ENCODE peak calls at places on chromosomes 4 and X, in six cellular contexts. One of them, this sample, is unnamed.

GRCh38 chr4:168995537-168996295 is 14.3 kb downstream of the CBR4 start:
- DNase-seq in nephron progenitor cell: no peak
- DNase-seq in mammary epithelial cell: peak; percentile 19
- DNase-seq in GM13976: no peak
- DNase-seq in neural crest cell: no peak
- DNase-seq in activated B cell treated with CpG ODN at 0.5 μM for 24 hours: no peak
- DNase-seq in this sample: no peak

GRCh38 chrX:140299411-140299810 is 205.5 kb downstream of the SOX3 start:
- DNase-seq in nephron progenitor cell: no peak
- DNase-seq in mammary epithelial cell: no peak
- DNase-seq in GM13976: no peak
- DNase-seq in neural crest cell: no peak
- DNase-seq in activated B cell treated with CpG ODN at 0.5 μM for 24 hours: no peak
- DNase-seq in this sample: no peak

GRCh38 chr4:114386637-114387233 is 211.9 kb upstream of the UGT8 start:
- DNase-seq in nephron progenitor cell: peak; percentile 7
- DNase-seq in mammary epithelial cell: no peak
- DNase-seq in GM13976: peak; percentile 24
- DNase-seq in neural crest cell: peak; percentile 23
- DNase-seq in activated B cell treated with CpG ODN at 0.5 μM for 24 hours: no peak
- DNase-seq in this sample: no peak

GRCh38 chr4:2977116-2978097 is 14.0 kb downstream of the GRK4 start:
- DNase-seq in nephron progenitor cell: no peak
- DNase-seq in mammary epithelial cell: no peak
- DNase-seq in GM13976: no peak
- DNase-seq in neural crest cell: no peak
- DNase-seq in activated B cell treated with CpG ODN at 0.5 μM for 24 hours: no peak
- DNase-seq in this sample: no peak

GRCh38 chr4:74875451-74875850 is 57.5 kb upstream of the PARM1 start:
- DNase-seq in nephron progenitor cell: no peak
- DNase-seq in mammary epithelial cell: no peak
- DNase-seq in GM13976: no peak
- DNase-seq in neural crest cell: no peak
- DNase-seq in activated B cell treated with CpG ODN at 0.5 μM for 24 hours: no peak
- DNase-seq in this sample: no peak

GRCh38 chr4:169314906-169315305 is 44.1 kb upstream of the SH3RF1 start:
- DNase-seq in nephron progenitor cell: no peak
- DNase-seq in mammary epithelial cell: peak; percentile 81
- DNase-seq in GM13976: no peak
- DNase-seq in neural crest cell: no peak
- DNase-seq in activated B cell treated with CpG ODN at 0.5 μM for 24 hours: no peak
- DNase-seq in this sample: no peak

GRCh38 chrX:64291106-64291505 is 60.7 kb upstream of the ASB12 start:
- DNase-seq in nephron progenitor cell: no peak
- DNase-seq in mammary epithelial cell: no peak
- DNase-seq in GM13976: no peak
- DNase-seq in neural crest cell: no peak
- DNase-seq in activated B cell treated with CpG ODN at 0.5 μM for 24 hours: no peak
- DNase-seq in this sample: no peak

GRCh38 chr4:123841431-123842121 is 445.0 kb downstream of the SPRY1 start:
- DNase-seq in nephron progenitor cell: no peak
- DNase-seq in mammary epithelial cell: no peak
- DNase-seq in GM13976: no peak
- DNase-seq in neural crest cell: no peak
- DNase-seq in activated B cell treated with CpG ODN at 0.5 μM for 24 hours: no peak
- DNase-seq in this sample: no peak

GRCh38 chr4:62431513-62431912 is 1231.4 kb downstream of the ADGRL3 start:
- DNase-seq in nephron progenitor cell: no peak
- DNase-seq in mammary epithelial cell: peak; percentile 73
- DNase-seq in GM13976: no peak
- DNase-seq in neural crest cell: no peak
- DNase-seq in activated B cell treated with CpG ODN at 0.5 μM for 24 hours: no peak
- DNase-seq in this sample: no peak

GRCh38 chr4:189376901-189377300 is 563.8 kb upstream of the FRG1 start:
- DNase-seq in nephron progenitor cell: no peak
- DNase-seq in mammary epithelial cell: no peak
- DNase-seq in GM13976: no peak
- DNase-seq in neural crest cell: no peak
- DNase-seq in activated B cell treated with CpG ODN at 0.5 μM for 24 hours: no peak
- DNase-seq in this sample: no peak

GRCh38 chr4:126778348-126778747 is 854.4 kb upstream of the INTU start:
- DNase-seq in nephron progenitor cell: no peak
- DNase-seq in mammary epithelial cell: peak; percentile 60
- DNase-seq in GM13976: no peak
- DNase-seq in neural crest cell: no peak
- DNase-seq in activated B cell treated with CpG ODN at 0.5 μM for 24 hours: no peak
- DNase-seq in this sample: no peak

GRCh38 chr4:123649644-123650356 is 253.2 kb downstream of the SPRY1 start:
- DNase-seq in nephron progenitor cell: no peak
- DNase-seq in mammary epithelial cell: peak; percentile 94
- DNase-seq in GM13976: no peak
- DNase-seq in neural crest cell: no peak
- DNase-seq in activated B cell treated with CpG ODN at 0.5 μM for 24 hours: no peak
- DNase-seq in this sample: no peak

GRCh38 chrX:42028113-42028512 is 104.8 kb upstream of the CASK start:
- DNase-seq in nephron progenitor cell: no peak
- DNase-seq in mammary epithelial cell: no peak
- DNase-seq in GM13976: no peak
- DNase-seq in neural crest cell: no peak
- DNase-seq in activated B cell treated with CpG ODN at 0.5 μM for 24 hours: no peak
- DNase-seq in this sample: no peak

GRCh38 chrX:7202206-7202605 is 54.3 kb upstream of the PUDP start:
- DNase-seq in nephron progenitor cell: no peak
- DNase-seq in mammary epithelial cell: peak; percentile 10
- DNase-seq in GM13976: no peak
- DNase-seq in neural crest cell: no peak
- DNase-seq in activated B cell treated with CpG ODN at 0.5 μM for 24 hours: no peak
- DNase-seq in this sample: no peak

GRCh38 chrX:109301177-109301576 is 180.7 kb downstream of the GUCY2F start:
- DNase-seq in nephron progenitor cell: no peak
- DNase-seq in mammary epithelial cell: no peak
- DNase-seq in GM13976: no peak
- DNase-seq in neural crest cell: no peak
- DNase-seq in activated B cell treated with CpG ODN at 0.5 μM for 24 hours: no peak
- DNase-seq in this sample: no peak

GRCh38 chrX:42023122-42023521 is 99.8 kb upstream of the CASK start:
- DNase-seq in nephron progenitor cell: no peak
- DNase-seq in mammary epithelial cell: no peak
- DNase-seq in GM13976: no peak
- DNase-seq in neural crest cell: no peak
- DNase-seq in activated B cell treated with CpG ODN at 0.5 μM for 24 hours: no peak
- DNase-seq in this sample: no peak

GRCh38 chr4:184310881-184311709 is 93.4 kb upstream of the ENPP6 start:
- DNase-seq in nephron progenitor cell: no peak
- DNase-seq in mammary epithelial cell: no peak
- DNase-seq in GM13976: no peak
- DNase-seq in neural crest cell: no peak
- DNase-seq in activated B cell treated with CpG ODN at 0.5 μM for 24 hours: no peak
- DNase-seq in this sample: no peak

GRCh38 chr4:4320951-4321714 is 31.1 kb downstream of the ZBTB49 start:
- DNase-seq in nephron progenitor cell: no peak
- DNase-seq in mammary epithelial cell: no peak
- DNase-seq in GM13976: no peak
- DNase-seq in neural crest cell: no peak
- DNase-seq in activated B cell treated with CpG ODN at 0.5 μM for 24 hours: no peak
- DNase-seq in this sample: peak; percentile 13

GRCh38 chr4:21447320-21448055 is 501.1 kb downstream of the KCNIP4 start:
- DNase-seq in nephron progenitor cell: no peak
- DNase-seq in mammary epithelial cell: peak; percentile 73
- DNase-seq in GM13976: no peak
- DNase-seq in neural crest cell: no peak
- DNase-seq in activated B cell treated with CpG ODN at 0.5 μM for 24 hours: no peak
- DNase-seq in this sample: no peak

GRCh38 chr4:99838927-99839326 is 22.3 kb downstream of the DAPP1 start:
- DNase-seq in nephron progenitor cell: no peak
- DNase-seq in mammary epithelial cell: no peak
- DNase-seq in GM13976: no peak
- DNase-seq in neural crest cell: no peak
- DNase-seq in activated B cell treated with CpG ODN at 0.5 μM for 24 hours: no peak
- DNase-seq in this sample: no peak

GRCh38 chrX:19888419-19888879 is 1.0 kb upstream of the SH3KBP1 start:
- DNase-seq in nephron progenitor cell: no peak
- DNase-seq in mammary epithelial cell: peak; percentile 75
- DNase-seq in GM13976: peak; percentile 52
- DNase-seq in neural crest cell: no peak
- DNase-seq in activated B cell treated with CpG ODN at 0.5 μM for 24 hours: no peak
- DNase-seq in this sample: no peak

GRCh38 chrX:43882294-43882681 is at the start of gene MAOB:
- DNase-seq in nephron progenitor cell: peak; percentile 61
- DNase-seq in mammary epithelial cell: peak; percentile 11
- DNase-seq in GM13976: peak; percentile 19
- DNase-seq in neural crest cell: peak; percentile 8
- DNase-seq in activated B cell treated with CpG ODN at 0.5 μM for 24 hours: no peak
- DNase-seq in this sample: no peak

GRCh38 chrX:30935985-30936384 is 46.9 kb upstream of the TAB3 start:
- DNase-seq in nephron progenitor cell: peak; percentile 7
- DNase-seq in mammary epithelial cell: peak; percentile 19
- DNase-seq in GM13976: no peak
- DNase-seq in neural crest cell: peak; percentile 5
- DNase-seq in activated B cell treated with CpG ODN at 0.5 μM for 24 hours: no peak
- DNase-seq in this sample: no peak

GRCh38 chr4:140157341-140157740 is 3.4 kb upstream of the MAML3 start:
- DNase-seq in nephron progenitor cell: no peak
- DNase-seq in mammary epithelial cell: no peak
- DNase-seq in GM13976: no peak
- DNase-seq in neural crest cell: no peak
- DNase-seq in activated B cell treated with CpG ODN at 0.5 μM for 24 hours: no peak
- DNase-seq in this sample: no peak

DNA sequence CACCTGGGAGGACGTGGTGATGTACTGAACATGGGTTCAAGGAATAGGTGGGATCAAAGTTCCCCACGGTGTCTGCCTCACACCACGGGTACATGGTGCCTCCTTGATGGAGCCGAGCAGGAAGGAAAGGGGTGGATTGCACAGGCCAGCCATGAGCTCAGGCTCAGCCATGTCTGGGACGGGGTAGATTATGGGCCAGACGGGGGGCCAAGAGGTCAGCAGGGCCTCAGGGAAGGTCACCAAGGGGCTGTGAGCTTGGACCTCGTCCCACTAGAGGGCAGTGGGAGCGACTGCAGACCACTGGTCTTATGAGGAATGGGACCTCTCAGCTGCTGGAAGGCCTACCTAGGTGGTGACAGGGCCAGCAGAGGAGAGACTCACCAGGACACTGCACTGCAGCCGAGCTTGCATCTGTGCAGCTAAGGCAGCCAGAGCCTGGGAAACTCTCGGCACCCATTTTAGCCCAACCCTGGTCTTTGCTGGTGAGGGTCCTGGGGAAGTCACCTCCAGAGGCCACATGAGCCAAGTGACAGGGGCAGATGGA is 38.4 kb downstream of the JAKMIP1 start:
- DNase-seq in nephron progenitor cell: no peak
- DNase-seq in mammary epithelial cell: no peak
- DNase-seq in GM13976: no peak
- DNase-seq in neural crest cell: no peak
- DNase-seq in activated B cell treated with CpG ODN at 0.5 μM for 24 hours: no peak
- DNase-seq in this sample: no peak
- TF ChIP-seq CTCF in nephron progenitor cell: no peak
- TF ChIP-seq CTCF in mammary epithelial cell: no peak
- TF ChIP-seq CTCF in GM13976: no peak
- TF ChIP-seq CTCF in neural crest cell: no peak
- TF ChIP-seq CTCF in activated B cell treated with CpG ODN at 0.5 μM for 24 hours: no peak
- TF ChIP-seq CTCF in this sample: no peak

DNA sequence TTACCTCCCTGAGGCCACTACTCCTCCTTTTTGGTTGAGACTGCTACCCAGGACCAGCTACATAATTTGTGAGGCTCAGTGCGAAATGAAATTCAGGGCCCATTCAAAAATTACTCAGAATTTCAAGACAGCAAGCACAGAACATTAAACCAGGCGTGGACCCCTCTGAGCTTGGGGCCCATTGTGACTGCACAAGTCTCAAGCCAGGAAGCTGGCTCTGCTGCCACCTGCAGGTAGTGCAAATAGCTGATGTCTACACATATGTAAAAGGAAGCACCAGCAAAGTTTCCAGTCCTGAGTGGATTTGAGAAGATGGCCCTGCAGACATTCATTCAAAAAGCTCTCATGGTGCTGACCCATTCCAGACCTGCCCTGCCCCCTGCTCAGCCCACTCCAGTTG is 213.4 kb upstream of the LNX1 start:
- DNase-seq in nephron progenitor cell: no peak
- DNase-seq in mammary epithelial cell: peak; percentile 17
- DNase-seq in GM13976: peak; percentile 36
- DNase-seq in neural crest cell: no peak
- DNase-seq in activated B cell treated with CpG ODN at 0.5 μM for 24 hours: peak; percentile 23
- DNase-seq in this sample: no peak
- TF ChIP-seq CTCF in nephron progenitor cell: no peak
- TF ChIP-seq CTCF in mammary epithelial cell: peak; percentile 81
- TF ChIP-seq CTCF in GM13976: peak; percentile 72
- TF ChIP-seq CTCF in neural crest cell: peak; percentile 56
- TF ChIP-seq CTCF in activated B cell treated with CpG ODN at 0.5 μM for 24 hours: no peak
- TF ChIP-seq CTCF in this sample: peak; percentile 38

DNA sequence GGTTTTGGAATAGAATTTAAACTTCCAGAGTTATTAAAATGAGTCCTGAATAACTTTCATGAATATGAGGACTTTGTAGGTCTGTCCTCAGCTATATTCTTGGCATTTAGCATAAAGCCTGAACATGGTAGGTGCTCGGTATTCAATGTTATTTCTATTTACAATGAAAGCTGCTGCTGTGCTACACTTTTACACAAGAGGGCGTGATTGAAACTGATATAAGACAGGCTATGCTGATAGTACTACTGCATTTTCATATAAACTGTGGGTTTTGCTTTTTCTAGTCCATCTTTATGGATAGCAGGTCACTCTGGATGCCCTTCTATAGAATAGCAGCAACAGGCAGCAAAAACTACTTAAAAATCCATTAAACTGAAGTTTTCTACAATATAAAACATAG is 12.3 kb upstream of the GNPDA2 start:
- DNase-seq in nephron progenitor cell: no peak
- DNase-seq in mammary epithelial cell: no peak
- DNase-seq in GM13976: no peak
- DNase-seq in neural crest cell: no peak
- DNase-seq in activated B cell treated with CpG ODN at 0.5 μM for 24 hours: no peak
- DNase-seq in this sample: no peak
- TF ChIP-seq CTCF in nephron progenitor cell: peak; percentile 25
- TF ChIP-seq CTCF in mammary epithelial cell: no peak
- TF ChIP-seq CTCF in GM13976: peak; percentile 19
- TF ChIP-seq CTCF in neural crest cell: peak; percentile 51
- TF ChIP-seq CTCF in activated B cell treated with CpG ODN at 0.5 μM for 24 hours: no peak
- TF ChIP-seq CTCF in this sample: no peak

DNA sequence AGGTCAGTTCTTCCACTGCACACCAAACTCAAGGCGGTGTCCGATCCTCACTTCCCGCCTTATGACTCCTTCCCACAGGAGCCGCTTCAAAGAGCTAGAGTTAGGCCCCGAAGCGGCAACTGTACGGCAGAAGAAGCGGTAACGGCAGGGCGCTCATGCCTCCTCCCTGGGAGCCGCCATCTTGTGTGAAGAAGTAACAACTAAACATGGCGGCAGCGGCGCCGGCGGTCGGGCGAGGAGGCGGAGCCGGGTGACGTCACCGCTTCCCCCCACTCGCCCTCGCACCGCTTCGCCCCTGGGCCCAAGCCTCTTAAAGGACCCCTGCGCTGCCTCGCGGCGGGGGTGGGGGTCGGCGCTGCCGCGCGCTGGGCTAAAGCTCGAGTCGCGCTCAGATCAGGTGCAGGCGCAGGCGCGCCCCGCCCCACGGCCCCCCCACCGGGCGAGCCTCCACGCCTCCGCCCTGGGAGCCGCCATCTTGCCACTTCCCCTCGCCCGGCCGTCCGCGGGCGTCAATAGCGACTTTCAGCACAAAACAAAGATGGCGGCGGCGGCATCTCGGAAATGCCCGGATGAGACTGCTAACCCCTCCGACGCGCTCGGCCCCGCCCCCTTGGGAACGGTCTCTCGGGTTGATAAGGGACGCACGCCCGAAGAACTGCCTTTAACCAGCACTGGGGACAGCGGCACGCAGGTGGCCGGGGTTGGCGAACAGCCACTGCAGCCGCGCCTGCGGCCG is at the start of gene HCFC1:
- DNase-seq in nephron progenitor cell: peak; percentile 95
- DNase-seq in mammary epithelial cell: peak; percentile 93
- DNase-seq in GM13976: peak; percentile 82
- DNase-seq in neural crest cell: peak; percentile 93
- DNase-seq in activated B cell treated with CpG ODN at 0.5 μM for 24 hours: peak; percentile 81
- DNase-seq in this sample: peak; percentile 91
- TF ChIP-seq CTCF in nephron progenitor cell: no peak
- TF ChIP-seq CTCF in mammary epithelial cell: no peak
- TF ChIP-seq CTCF in GM13976: no peak
- TF ChIP-seq CTCF in neural crest cell: no peak
- TF ChIP-seq CTCF in activated B cell treated with CpG ODN at 0.5 μM for 24 hours: no peak
- TF ChIP-seq CTCF in this sample: no peak